ENCODE peak calls at places on chromosomes 16 and 17, in ten cellular contexts. M, H, J, U, D, B, C, F, L and G are unnamed samples.

GRCh38 chr17:59839646-59840328 is 53.0 kb downstream of the TUBD1 start:
- DNase-seq in F (no peak), C (no peak), L (no peak), B (no peak), H (no peak), M (no peak), U (no peak), J (no peak), D (no peak), G (no peak)

GRCh38 chr16:78591682-78592103 is 492.2 kb downstream of the WWOX start:
- DNase-seq in U (no peak), H (no peak), B (no peak), C (no peak), J (no peak), F (no peak), L (no peak), D (no peak), M (no peak), G (no peak)

GRCh38 chr17:68095205-68095811 is 59.8 kb downstream of the KPNA2 start:
- DNase-seq in H (no peak), B (no peak), L (no peak), U (no peak), F (no peak), D (no peak), C (no peak), J (no peak), M (no peak), G (no peak)

GRCh38 chr17:67449065-67449464 is 72.0 kb downstream of the PITPNC1 start:
- DNase-seq in L (no peak), F (no peak), M (no peak), U (no peak), D (no peak), C (no peak), B (no peak), H (no peak), J (no peak), G (no peak)

GRCh38 chr17:56908061-56908542 is 5.7 kb downstream of the TRIM25 start:
- DNase-seq in H (no peak), C (no peak), F (no peak), J (no peak), D (peak), M (peak), L (no peak), B (no peak), U (no peak), G (peak)

GRCh38 chr17:63224644-63225043 is 221.5 kb downstream of the CYB561 start:
- DNase-seq in D (no peak), B (no peak), H (no peak), F (no peak), J (no peak), C (no peak), U (no peak), L (no peak), M (no peak), G (no peak)

GRCh38 chr16:53257001-53257400 is 177.3 kb upstream of the RBL2 start:
- DNase-seq in J (no peak), F (no peak), B (no peak), U (no peak), C (no peak), L (no peak), D (no peak), H (no peak), M (no peak), G (no peak)

GRCh38 chr17:79534851-79535727 is 75.8 kb downstream of the RBFOX3 start:
- DNase-seq in H (no peak), B (no peak), F (no peak), C (no peak), D (no peak), M (no peak), J (no peak), L (no peak), U (no peak), G (no peak)

GRCh38 chr17:59372138-59372751 is 40.8 kb downstream of the YPEL2 start:
- DNase-seq in U (no peak), L (no peak), J (no peak), F (no peak), B (no peak), C (no peak), H (no peak), D (peak), M (no peak), G (no peak)

GRCh38 chr16:47358816-47359215 is 102.0 kb downstream of the ITFG1 start:
- DNase-seq in U (no peak), H (no peak), J (no peak), C (no peak), M (no peak), D (no peak), B (no peak), F (no peak), L (no peak), G (no peak)

GRCh38 chr16:1486551-1487390 is 2.0 kb downstream of the PTX4 start:
- DNase-seq in U (no peak), C (no peak), H (no peak), M (no peak), F (no peak), D (no peak), L (no peak), J (no peak), B (no peak), G (no peak)

GRCh38 chr17:37702605-37703004 is 42.3 kb downstream of the HNF1B start:
- DNase-seq in C (no peak), B (no peak), H (no peak), F (no peak), U (no peak), L (no peak), M (no peak), D (no peak), J (no peak), G (no peak)